ENCODE peak calls at places on chromosomes 12 and 14, in five cellular contexts. A is H54; C is stimulated activated CD4-positive, alpha-beta T cell treated with anti-CD3 and anti-CD28 coated beads, Interleukin-15, amount 100 ng/mL, for 24 hours; G is iPS-NIHi11; K is effector memory CD4-positive, alpha-beta T cell. E is an unnamed sample.
A peak's percentile ranks its signal among the peaks of the same experiment; 100 is the strongest.

GRCh38 chr14:28676481-28676880 is 90.1 kb upstream of the FOXG1 start:
- DNase-seq in A (no peak), K (no peak), C (no peak), G (no peak), E (no peak)

GRCh38 chr12:124640096-124640495 is 72.7 kb upstream of the NCOR2 start:
- DNase-seq in A (peak; percentile 27), G (no peak), K (no peak), C (no peak), E (no peak)

GRCh38 chr12:46197876-46198275 is 71.0 kb downstream of the SLC38A1 start:
- DNase-seq in A (no peak), G (no peak), K (no peak), C (no peak), E (no peak)

GRCh38 chr12:109540526-109541411 is 32.5 kb downstream of the MMAB start:
- DNase-seq in A (no peak), G (no peak), K (no peak), C (no peak), E (no peak)

GRCh38 chr14:32022938-32023466 is 54.1 kb upstream of the ARHGAP5 start:
- DNase-seq in G (no peak), C (no peak), A (no peak), K (no peak), E (no peak)

GRCh38 chr14:71139058-71139946 is 232.0 kb downstream of the PCNX1 start:
- DNase-seq in A (peak; percentile 49), G (peak; percentile 85), K (peak; percentile 22), C (peak; percentile 68), E (peak; percentile 51)

GRCh38 chr12:121033625-121034349 is 5.3 kb downstream of the OASL start:
- DNase-seq in C (peak; percentile 68), A (peak; percentile 55), K (peak; percentile 52), G (no peak), E (no peak)

GRCh38 chr14:103512701-103513611 is 9.7 kb downstream of the CKB start:
- DNase-seq in C (no peak), K (no peak), A (no peak), G (no peak), E (no peak)

GRCh38 chr12:63354919-63355318 is 203.9 kb upstream of the AVPR1A start:
- DNase-seq in C (no peak), G (no peak), A (no peak), K (no peak), E (no peak)

GRCh38 chr12:42759622-42760273 is 170.2 kb upstream of the PRICKLE1 start:
- DNase-seq in A (no peak), K (no peak), G (peak; percentile 43), C (no peak), E (no peak)

GRCh38 chr12:99122959-99123358 is 477.9 kb downstream of the APAF1 start:
- DNase-seq in G (no peak), C (no peak), A (no peak), K (no peak), E (no peak)

GRCh38 chr12:57611116-57611809 is at the start of gene ARHGEF25:
- DNase-seq in C (peak; percentile 77), K (no peak), A (peak; percentile 89), G (peak; percentile 94), E (no peak)